ENCODE peak calls at places on chromosomes 13 and 19, in four cellular contexts. O, S, R and X are unnamed samples.

GRCh38 chr13:27622102-27622820 is 569 bp downstream of the POLR1D start:
- DNase-seq in O (no peak), S (no peak), R (no peak), X (no peak)

GRCh38 chr19:5225486-5226345 is 114.9 kb downstream of the PTPRS start:
- DNase-seq in O (no peak), S (peak; percentile 81), R (no peak), X (peak; percentile 82)

GRCh38 chr19:34482380-34483250 is 1.1 kb downstream of the WTIP start:
- DNase-seq in O (no peak), S (peak; percentile 63), R (peak; percentile 83), X (peak; percentile 86)

GRCh38 chr13:40350283-40350992 is 316.0 kb downstream of the FOXO1 start:
- DNase-seq in O (no peak), S (no peak), R (no peak), X (no peak)

GRCh38 chr13:89740994-89741678 is 1606.4 kb upstream of the MIR17HG start:
- DNase-seq in O (no peak), S (no peak), R (peak; percentile 26), X (peak; percentile 64)

GRCh38 chr19:3029070-3029923 is at the start of gene TLE2:
- DNase-seq in O (no peak), S (no peak), R (no peak), X (no peak)

GRCh38 chr19:38729653-38730469 is 14.4 kb downstream of the CAPN12 start:
- DNase-seq in O (no peak), S (peak; percentile 94), R (peak; percentile 87), X (peak; percentile 85)

GRCh38 chr19:42433503-42434260 is 6.5 kb upstream of the LIPE start:
- DNase-seq in O (no peak), S (peak; percentile 85), R (peak; percentile 90), X (no peak)

GRCh38 chr13:19587635-19588300 is 26.4 kb upstream of the TPTE2 start:
- DNase-seq in O (no peak), S (no peak), R (no peak), X (no peak)

GRCh38 chr19:30649934-30650614 is 277.9 kb downstream of the ZNF536 start:
- DNase-seq in O (no peak), S (peak; percentile 54), R (no peak), X (no peak)

GRCh38 chr13:30158774-30159445 is 148.4 kb downstream of the KATNAL1 start:
- DNase-seq in O (no peak), S (no peak), R (no peak), X (no peak)

GRCh38 chr13:113668491-113668971 is 1.5 kb downstream of the GRK1 start:
- DNase-seq in O (no peak), S (peak; percentile 8), R (peak; percentile 48), X (peak; percentile 74)

GRCh38 chr19:17296278-17296677 is 6.9 kb downstream of the ABHD8 start:
- DNase-seq in O (no peak), S (no peak), R (no peak), X (no peak)

GRCh38 chr19:47109541-47110375 is 3.8 kb downstream of the ZC3H4 start:
- DNase-seq in O (no peak), S (no peak), R (no peak), X (no peak)

GRCh38 chr13:73337511-73337910 is 278.7 kb downstream of the KLF5 start:
- DNase-seq in O (no peak), S (no peak), R (no peak), X (no peak)

GRCh38 chr19:49912965-49913685 is 15.9 kb upstream of the ATF5 start:
- DNase-seq in O (no peak), S (peak; percentile 66), R (no peak), X (no peak)
- TF ChIP-seq CTCF in O (no peak), S (no peak), R (no peak), X (no peak)

GRCh38 chr19:1102407-1103106 is 1.2 kb upstream of the GPX4 start:
- DNase-seq in O (peak; percentile 97), S (no peak), R (no peak), X (no peak)
- TF ChIP-seq CTCF in O (no peak), S (no peak), R (no peak), X (no peak)

GRCh38 chr13:109145631-109146030 is 516.2 kb downstream of the MYO16 start:
- DNase-seq in O (no peak), S (no peak), R (no peak), X (no peak)
- TF ChIP-seq CTCF in O (peak; percentile 26), S (peak; percentile 33), R (peak; percentile 58), X (peak; percentile 96)

GRCh38 chr19:10566408-10566657 is 523 bp upstream of the KRI1 start:
- DNase-seq in O (no peak), S (no peak), R (no peak), X (no peak)

GRCh38 chr19:10565028-10565566 is 713 bp downstream of the KRI1 start:
- DNase-seq in O (no peak), S (peak; percentile 63), R (peak; percentile 81), X (no peak)

GRCh38 chr19:10567696-10568443 is 909 bp downstream of the CDKN2D start:
- DNase-seq in O (no peak), S (no peak), R (no peak), X (no peak)

GRCh38 chr19:10566658-10567410 is 1.0 kb upstream of the KRI1 start:
- DNase-seq in O (no peak), S (no peak), R (peak; percentile 84), X (no peak)

DNA sequence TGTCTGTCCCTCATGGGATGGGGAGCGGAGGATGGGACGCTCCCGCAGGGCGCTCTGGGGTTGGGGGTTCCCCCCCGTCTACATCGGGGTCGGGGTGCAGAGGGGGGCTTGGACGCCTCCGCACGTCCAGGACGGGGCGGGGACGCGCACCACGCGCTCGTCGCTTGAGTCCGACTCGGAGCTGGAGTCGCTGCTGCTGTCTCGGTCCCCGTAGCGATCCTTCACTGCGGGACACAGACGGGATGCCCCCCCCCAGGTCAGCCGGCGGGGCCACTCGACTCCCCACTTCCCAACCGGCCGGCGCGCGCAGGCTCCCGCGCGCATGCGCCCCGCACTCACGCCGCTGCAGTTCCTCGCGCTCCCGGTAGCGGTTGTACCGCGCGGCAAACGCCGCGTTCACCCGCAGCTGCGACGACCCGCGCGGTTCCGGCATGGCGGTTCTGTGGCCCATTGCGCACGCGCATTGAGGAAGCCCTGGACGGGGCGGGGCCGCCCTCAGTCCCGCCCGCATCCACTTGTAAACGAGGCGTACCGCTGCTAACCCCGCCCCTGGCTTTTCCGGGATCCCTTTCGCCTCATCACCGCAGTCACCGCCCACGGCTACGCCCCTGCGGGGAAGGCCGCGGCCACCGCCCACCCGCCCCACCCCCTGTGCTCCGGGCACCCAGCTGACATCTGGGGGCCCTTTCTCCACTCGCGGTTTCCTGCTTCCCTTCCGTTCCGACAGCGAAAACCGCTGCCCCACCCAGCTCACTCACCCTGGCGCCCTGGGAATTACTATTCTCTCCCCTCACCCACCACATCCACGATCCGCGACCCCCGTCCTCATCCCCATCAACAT is at the start of gene KRI1:
- DNase-seq in O (peak; percentile 98), S (peak; percentile 99), R (peak; percentile 99), X (peak; percentile 97)
- TF ChIP-seq CTCF in O (peak; percentile 27), S (no peak), R (peak; percentile 16), X (peak; percentile 64)

DNA sequence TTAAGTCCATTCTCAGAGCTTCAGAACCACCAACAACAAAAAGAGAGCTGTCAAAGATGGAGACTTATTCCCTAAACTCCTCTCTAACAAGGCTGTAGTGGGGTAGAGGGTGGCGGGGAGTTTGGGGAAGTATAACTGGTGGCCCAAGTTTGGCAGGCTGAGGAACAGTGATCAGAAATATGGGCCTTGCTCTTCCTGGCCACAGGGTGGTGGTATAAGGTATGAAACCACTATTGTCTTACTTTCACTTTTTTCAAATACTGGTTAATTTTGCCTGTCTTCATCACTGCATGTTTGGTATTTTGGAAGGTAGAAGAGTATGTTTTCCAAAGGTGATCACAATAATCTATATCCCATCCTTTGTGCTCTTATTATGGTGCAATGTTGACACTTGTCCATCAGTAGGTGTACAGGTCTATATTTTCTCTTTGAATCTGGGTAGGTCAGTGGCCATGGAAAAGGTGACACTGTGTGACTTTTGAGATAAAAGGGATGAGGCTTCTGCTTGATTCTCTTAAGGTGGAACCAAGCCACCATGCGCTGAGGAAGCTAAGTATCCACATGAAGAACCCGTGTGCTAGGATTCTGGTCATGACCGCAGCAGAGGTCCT is 23.2 kb upstream of the GPC5 start:
- DNase-seq in O (no peak), S (no peak), R (no peak), X (no peak)
- TF ChIP-seq CTCF in O (no peak), S (peak; percentile 23), R (peak; percentile 25), X (peak; percentile 82)